ENCODE peak calls at places on chromosomes 5 and 9, in eight cellular contexts. T, L, D, S, A, J, G and X are unnamed samples.

GRCh38 chr5:56829137-56829536 is 13.8 kb downstream of the MAP3K1 start:
- DNase-seq in T (no peak), L (no peak), D (no peak), S (no peak), A (no peak), J (no peak), G (no peak), X (no peak)

GRCh38 chr5:3361811-3362605 is 233.6 kb upstream of the IRX1 start:
- DNase-seq in T (peak), L (no peak), D (no peak), S (no peak), A (no peak), J (no peak), G (no peak), X (no peak)

GRCh38 chr5:107668933-107669542 is 1.7 kb downstream of the EFNA5 start:
- DNase-seq in T (no peak), L (peak), D (no peak), S (peak), A (peak), J (peak), G (no peak), X (no peak)

GRCh38 chr9:81637276-81637675 is 52.1 kb downstream of the TLE1 start:
- DNase-seq in T (no peak), L (no peak), D (no peak), S (no peak), A (no peak), J (no peak), G (no peak), X (no peak)

GRCh38 chr9:34253460-34253837 is 74.6 kb downstream of the UBAP1 start:
- DNase-seq in T (peak), L (no peak), D (peak), S (peak), A (no peak), J (no peak), G (no peak), X (no peak)

GRCh38 chr9:134053941-134054761 is 13.7 kb downstream of the BRD3 start:
- DNase-seq in T (peak), L (peak), D (peak), S (no peak), A (peak), J (no peak), G (no peak), X (no peak)

GRCh38 chr5:14868771-14869170 is 2.8 kb downstream of the ANKH start:
- DNase-seq in T (no peak), L (no peak), D (no peak), S (no peak), A (no peak), J (no peak), G (no peak), X (no peak)

GRCh38 chr9:115301581-115301980 is 183.6 kb upstream of the TNC start:
- DNase-seq in T (no peak), L (no peak), D (no peak), S (no peak), A (no peak), J (no peak), G (no peak), X (no peak)

GRCh38 chr9:126428524-126429175 is 102.0 kb downstream of the MVB12B start:
- DNase-seq in T (no peak), L (no peak), D (no peak), S (no peak), A (no peak), J (no peak), G (no peak), X (no peak)

GRCh38 chr9:85514256-85514655 is 227.5 kb downstream of the AGTPBP1 start:
- DNase-seq in T (no peak), L (no peak), D (no peak), S (no peak), A (no peak), J (no peak), G (no peak), X (no peak)

GRCh38 chr9:38619556-38620447 is 594 bp downstream of the ANKRD18A start:
- DNase-seq in T (no peak), L (no peak), D (peak), S (no peak), A (no peak), J (no peak), G (no peak), X (no peak)

GRCh38 chr9:89821081-89821480 is 216.3 kb downstream of the GADD45G start:
- DNase-seq in T (no peak), L (no peak), D (no peak), S (peak), A (no peak), J (no peak), G (no peak), X (no peak)

GRCh38 chr5:105659396-105659795 is 2011.3 kb downstream of the EFNA5 start:
- DNase-seq in T (no peak), L (no peak), D (no peak), S (no peak), A (no peak), J (no peak), G (no peak), X (no peak)

GRCh38 chr9:134606951-134607733 is 34.5 kb upstream of the COL5A1 start:
- DNase-seq in T (no peak), L (no peak), D (no peak), S (peak), A (no peak), J (no peak), G (no peak), X (peak)

GRCh38 chr9:99867968-99868367 is 38.5 kb upstream of the STX17 start:
- DNase-seq in T (no peak), L (no peak), D (no peak), S (no peak), A (no peak), J (no peak), G (no peak), X (no peak)

GRCh38 chr5:9545301-9545958 is 445 bp downstream of the SEMA5A start:
- DNase-seq in T (peak), L (peak), D (no peak), S (peak), A (peak), J (no peak), G (no peak), X (no peak)

GRCh38 chr5:78275998-78276543 is 18.4 kb downstream of the AP3B1 start:
- DNase-seq in T (no peak), L (no peak), D (no peak), S (no peak), A (no peak), J (no peak), G (no peak), X (no peak)

GRCh38 chr5:67510204-67510603 is 313.6 kb upstream of the CD180 start:
- DNase-seq in T (no peak), L (no peak), D (no peak), S (no peak), A (no peak), J (no peak), G (no peak), X (no peak)

GRCh38 chr9:111529787-111530186 is 4.8 kb downstream of the ZNF483 start:
- DNase-seq in T (no peak), L (no peak), D (no peak), S (no peak), A (no peak), J (no peak), G (no peak), X (no peak)

GRCh38 chr9:35464056-35465025 is 25.6 kb upstream of the RUSC2 start:
- DNase-seq in T (no peak), L (no peak), D (no peak), S (no peak), A (no peak), J (no peak), G (no peak), X (no peak)

GRCh38 chr5:148255456-148255855 is 13.1 kb upstream of the SPINK13 start:
- DNase-seq in T (no peak), L (no peak), D (no peak), S (no peak), A (no peak), J (no peak), G (no peak), X (no peak)

GRCh38 chr9:90053027-90053426 is 448.2 kb downstream of the GADD45G start:
- DNase-seq in T (no peak), L (no peak), D (peak), S (peak), A (no peak), J (no peak), G (no peak), X (no peak)

GRCh38 chr9:95286151-95286550 is 31.4 kb downstream of the FANCC start:
- DNase-seq in T (no peak), L (no peak), D (no peak), S (no peak), A (no peak), J (no peak), G (no peak), X (no peak)

GRCh38 chr9:125889524-125890473 is 142.6 kb downstream of the PBX3 start:
- DNase-seq in T (peak), L (peak), D (peak), S (peak), A (peak), J (no peak), G (peak), X (no peak)

GRCh38 chr5:125045647-125046046 is 299.2 kb upstream of the ZNF608 start:
- DNase-seq in T (no peak), L (no peak), D (no peak), S (no peak), A (no peak), J (no peak), G (no peak), X (no peak)

GRCh38 chr5:87004101-87004500 is 263.6 kb upstream of the RASA1 start:
- DNase-seq in T (no peak), L (no peak), D (no peak), S (no peak), A (no peak), J (no peak), G (no peak), X (no peak)

DNA sequence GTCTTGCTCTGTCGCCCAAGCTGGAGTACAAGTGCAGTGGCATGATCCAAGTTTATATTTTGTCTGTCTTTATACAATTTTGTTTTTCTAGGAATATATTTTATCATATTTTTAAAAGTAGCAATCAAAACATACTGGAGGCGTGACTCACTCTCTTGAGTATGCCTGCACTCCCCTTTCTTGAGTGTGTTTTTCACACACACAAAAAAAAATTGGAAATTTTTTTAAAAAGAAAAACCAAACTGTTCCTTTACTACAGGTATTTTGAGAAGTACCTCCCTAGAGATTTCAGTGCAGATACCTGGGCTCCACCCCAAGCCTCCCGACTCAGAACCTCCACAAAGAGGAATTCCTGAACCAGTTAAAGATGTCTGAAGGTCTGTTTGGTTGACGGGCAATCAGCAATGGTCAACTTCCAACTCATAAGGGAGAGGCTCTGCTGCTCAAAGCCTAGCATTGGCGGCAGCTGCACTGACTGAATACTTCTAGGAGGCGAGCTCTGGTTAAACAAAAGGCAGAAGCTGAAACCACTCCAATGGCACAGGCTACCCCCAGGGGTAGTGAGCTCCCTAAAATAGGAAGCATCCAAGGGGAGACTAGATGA is 27.4 kb downstream of the PDE6A start:
- DNase-seq in T (no peak), L (no peak), D (no peak), S (no peak), A (no peak), J (no peak), G (no peak), X (no peak)
- H3K27ac ChIP-seq in T (no peak), L (peak), D (no peak), S (no peak), A (peak), J (peak), G (no peak), X (no peak)

GRCh38 chr9:88809371-88809770 is 181.9 kb upstream of the S1PR3 start:
- DNase-seq in T (no peak), L (no peak), D (no peak), S (no peak), A (no peak), J (no peak), G (no peak), X (no peak)
- H3K27ac ChIP-seq in T (no peak), L (no peak), D (no peak), S (no peak), A (no peak), J (no peak), G (no peak), X (peak)

GRCh38 chr5:180637962-180638680 is 11.3 kb downstream of the FLT4 start:
- DNase-seq in T (peak), L (peak), D (no peak), S (no peak), A (no peak), J (peak), G (no peak), X (no peak)
- H3K27ac ChIP-seq in T (no peak), L (no peak), D (no peak), S (no peak), A (no peak), J (no peak), G (no peak), X (no peak)

DNA sequence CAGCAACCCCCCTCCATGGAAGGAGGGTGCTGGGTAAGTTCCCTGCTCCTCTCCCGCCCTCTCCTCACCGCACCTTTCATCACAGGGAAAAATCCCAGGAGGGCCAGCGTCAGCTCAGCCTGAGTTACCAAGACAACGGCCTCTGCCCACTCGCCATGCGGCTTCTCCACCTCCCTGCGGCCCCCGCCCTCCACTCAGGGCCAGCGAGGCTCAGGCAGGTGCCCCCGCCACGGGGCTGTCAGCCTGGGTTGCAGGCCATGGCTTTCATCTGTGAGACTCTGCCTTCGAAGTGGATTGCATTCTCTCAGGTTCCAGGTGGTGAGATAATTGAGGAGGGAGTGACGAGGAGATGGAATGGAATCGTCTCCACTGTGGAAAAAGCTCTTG is 27.2 kb upstream of the LAMC3 start:
- DNase-seq in T (no peak), L (no peak), D (no peak), S (no peak), A (no peak), J (no peak), G (no peak), X (no peak)
- H3K27ac ChIP-seq in T (no peak), L (no peak), D (no peak), S (no peak), A (no peak), J (no peak), G (no peak), X (no peak)

GRCh38 chr9:4141201-4141750 is 158.6 kb downstream of the GLIS3 start:
- DNase-seq in T (no peak), L (no peak), D (no peak), S (no peak), A (no peak), J (no peak), G (no peak), X (no peak)

GRCh38 chr9:4145482-4145881 is 154.4 kb downstream of the GLIS3 start:
- DNase-seq in T (no peak), L (no peak), D (no peak), S (no peak), A (no peak), J (no peak), G (no peak), X (no peak)

GRCh38 chr9:4146293-4146692 is 153.6 kb downstream of the GLIS3 start:
- DNase-seq in T (no peak), L (no peak), D (no peak), S (no peak), A (no peak), J (no peak), G (no peak), X (no peak)

GRCh38 chr9:4144869-4145268 is 155.0 kb downstream of the GLIS3 start:
- DNase-seq in T (no peak), L (no peak), D (no peak), S (no peak), A (no peak), J (no peak), G (no peak), X (peak)

DNA sequence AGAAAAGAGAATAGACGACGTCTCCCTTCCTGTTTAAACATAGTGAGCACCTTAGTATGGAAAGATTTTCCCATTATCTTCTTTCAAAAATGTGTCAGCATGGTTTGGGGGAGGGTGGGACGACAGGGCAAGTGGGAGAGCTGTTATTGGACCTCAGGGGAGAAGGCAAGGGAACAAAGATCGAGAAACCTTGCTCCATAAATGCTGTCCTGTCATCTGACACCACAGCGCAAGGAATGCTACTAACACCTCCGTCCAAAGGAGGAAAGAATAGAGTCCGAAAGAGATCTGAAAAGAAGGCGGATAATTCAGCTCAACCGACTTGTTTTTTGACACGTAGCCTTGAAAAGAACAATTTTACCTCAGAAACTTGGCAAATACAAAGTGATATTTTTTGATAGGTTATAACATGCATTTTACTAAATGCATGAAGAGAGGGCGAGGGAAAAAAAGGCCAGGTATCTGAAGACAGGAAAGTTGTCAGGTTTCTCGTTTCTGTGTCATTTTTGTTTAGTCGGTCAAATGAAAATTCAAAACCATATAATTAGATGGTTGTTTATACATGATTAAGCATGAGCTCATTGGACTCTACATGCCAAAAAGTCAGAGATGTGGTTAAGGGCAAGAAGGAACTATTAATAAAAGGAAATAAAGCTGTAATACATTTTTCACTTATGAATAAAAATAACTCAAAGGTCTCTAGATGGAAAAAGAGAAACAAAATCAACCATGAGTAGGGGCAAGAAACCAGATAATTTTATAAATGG is 155.7 kb downstream of the GLIS3 start:
- DNase-seq in T (no peak), L (no peak), D (no peak), S (peak), A (no peak), J (no peak), G (no peak), X (no peak)
- H3K27ac ChIP-seq in T (peak), L (no peak), D (no peak), S (peak), A (peak), J (peak), G (no peak), X (peak)